ENCODE peak calls at places on chromosomes 13 and 19, in four cellular contexts. One of them, this sample, is unnamed.

GRCh38 chr19:52689804-52690394 is 44.9 kb downstream of the ZNF611 start:
- DNase-seq in neuronal stem cell: no peak
- DNase-seq in mesendoderm: peak
- DNase-seq in IMR-90: no peak
- DNase-seq in this sample: no peak

GRCh38 chr19:47143322-47144073 is 12.9 kb downstream of the SAE1 start:
- DNase-seq in neuronal stem cell: no peak
- DNase-seq in mesendoderm: no peak
- DNase-seq in IMR-90: no peak
- DNase-seq in this sample: no peak

GRCh38 chr19:3094638-3095374 is 644 bp downstream of the GNA11 start:
- DNase-seq in neuronal stem cell: no peak
- DNase-seq in mesendoderm: no peak
- DNase-seq in IMR-90: peak
- DNase-seq in this sample: peak

GRCh38 chr19:44608391-44608821 is 5.0 kb upstream of the IGSF23 start:
- DNase-seq in neuronal stem cell: no peak
- DNase-seq in mesendoderm: no peak
- DNase-seq in IMR-90: peak
- DNase-seq in this sample: peak

GRCh38 chr19:21233691-21234090 is 91.9 kb downstream of the ZNF431 start:
- DNase-seq in neuronal stem cell: no peak
- DNase-seq in mesendoderm: no peak
- DNase-seq in IMR-90: no peak
- DNase-seq in this sample: no peak

GRCh38 chr19:8397746-8398721 is 7.9 kb downstream of the RAB11B start:
- DNase-seq in neuronal stem cell: no peak
- DNase-seq in mesendoderm: no peak
- DNase-seq in IMR-90: no peak
- DNase-seq in this sample: no peak

GRCh38 chr13:28440774-28441532 is 54.0 kb downstream of the FLT1 start:
- DNase-seq in neuronal stem cell: no peak
- DNase-seq in mesendoderm: no peak
- DNase-seq in IMR-90: no peak
- DNase-seq in this sample: no peak

GRCh38 chr19:13797870-13798269 is 2.6 kb downstream of the ZSWIM4 start:
- DNase-seq in neuronal stem cell: no peak
- DNase-seq in mesendoderm: no peak
- DNase-seq in IMR-90: peak
- DNase-seq in this sample: no peak

GRCh38 chr13:43377955-43378354 is 354.6 kb downstream of the DNAJC15 start:
- DNase-seq in neuronal stem cell: no peak
- DNase-seq in mesendoderm: no peak
- DNase-seq in IMR-90: peak
- DNase-seq in this sample: no peak

GRCh38 chr19:55377356-55378131 is 918 bp downstream of the TMEM190 start:
- DNase-seq in neuronal stem cell: no peak
- DNase-seq in mesendoderm: no peak
- DNase-seq in IMR-90: no peak
- DNase-seq in this sample: no peak

GRCh38 chr19:11887247-11887617 is 350 bp upstream of the ZNF69 start:
- DNase-seq in neuronal stem cell: no peak
- DNase-seq in mesendoderm: peak
- DNase-seq in IMR-90: no peak
- DNase-seq in this sample: no peak

GRCh38 chr13:100872761-100873160 is 198.2 kb upstream of the TMTC4 start:
- DNase-seq in neuronal stem cell: no peak
- DNase-seq in mesendoderm: no peak
- DNase-seq in IMR-90: peak
- DNase-seq in this sample: peak

GRCh38 chr19:30236006-30236405 is 136.2 kb upstream of the ZNF536 start:
- DNase-seq in neuronal stem cell: no peak
- DNase-seq in mesendoderm: no peak
- DNase-seq in IMR-90: no peak
- DNase-seq in this sample: no peak

GRCh38 chr19:52297601-52298358 is 811 bp downstream of the ZNF480 start:
- DNase-seq in neuronal stem cell: peak
- DNase-seq in mesendoderm: no peak
- DNase-seq in IMR-90: peak
- DNase-seq in this sample: peak

GRCh38 chr13:100542546-100543156 is 45.9 kb downstream of the GGACT start:
- DNase-seq in neuronal stem cell: no peak
- DNase-seq in mesendoderm: no peak
- DNase-seq in IMR-90: peak
- DNase-seq in this sample: peak

GRCh38 chr13:60654405-60654804 is 257.4 kb downstream of the TDRD3 start:
- DNase-seq in neuronal stem cell: no peak
- DNase-seq in mesendoderm: peak
- DNase-seq in IMR-90: no peak
- DNase-seq in this sample: peak

GRCh38 chr13:76489299-76489698 is 396.9 kb downstream of the KCTD12 start:
- DNase-seq in neuronal stem cell: no peak
- DNase-seq in mesendoderm: no peak
- DNase-seq in IMR-90: no peak
- DNase-seq in this sample: no peak

GRCh38 chr13:38607136-38607535 is 79.7 kb upstream of the FREM2 start:
- DNase-seq in neuronal stem cell: no peak
- DNase-seq in mesendoderm: peak
- DNase-seq in IMR-90: no peak
- DNase-seq in this sample: no peak

GRCh38 chr13:34322416-34323074 is 504.6 kb downstream of the RFC3 start:
- DNase-seq in neuronal stem cell: no peak
- DNase-seq in mesendoderm: no peak
- DNase-seq in IMR-90: no peak
- DNase-seq in this sample: no peak

GRCh38 chr19:44576843-44577565 is 36.4 kb upstream of the IGSF23 start:
- DNase-seq in neuronal stem cell: no peak
- DNase-seq in mesendoderm: peak
- DNase-seq in IMR-90: peak
- DNase-seq in this sample: peak

GRCh38 chr19:15869873-15870272 is 28.0 kb downstream of the CYP4F2 start:
- DNase-seq in neuronal stem cell: no peak
- DNase-seq in mesendoderm: no peak
- DNase-seq in IMR-90: no peak
- DNase-seq in this sample: no peak

GRCh38 chr13:93305886-93306285 is 79.3 kb downstream of the GPC6 start:
- DNase-seq in neuronal stem cell: no peak
- DNase-seq in mesendoderm: no peak
- DNase-seq in IMR-90: peak
- DNase-seq in this sample: no peak

GRCh38 chr19:6730153-6730804 is 7.1 kb downstream of the GPR108 start:
- DNase-seq in neuronal stem cell: no peak
- DNase-seq in mesendoderm: peak
- DNase-seq in IMR-90: no peak
- DNase-seq in this sample: no peak

GRCh38 chr13:34174671-34175145 is 356.8 kb downstream of the RFC3 start:
- DNase-seq in neuronal stem cell: no peak
- DNase-seq in mesendoderm: no peak
- DNase-seq in IMR-90: peak
- DNase-seq in this sample: peak

GRCh38 chr13:35598790-35599369 is 122.4 kb upstream of the MAB21L1 start:
- DNase-seq in neuronal stem cell: no peak
- DNase-seq in mesendoderm: no peak
- DNase-seq in IMR-90: peak
- DNase-seq in this sample: peak

GRCh38 chr13:30256713-30257432 is 50.5 kb downstream of the KATNAL1 start:
- DNase-seq in neuronal stem cell: no peak
- DNase-seq in mesendoderm: peak
- DNase-seq in IMR-90: no peak
- DNase-seq in this sample: peak

GRCh38 chr19:5339470-5339949 is 1.1 kb downstream of the PTPRS start:
- DNase-seq in neuronal stem cell: no peak
- DNase-seq in mesendoderm: no peak
- DNase-seq in IMR-90: no peak
- DNase-seq in this sample: no peak
- H3K18ac ChIP-seq in neuronal stem cell: peak
- H3K18ac ChIP-seq in mesendoderm: peak
- H3K18ac ChIP-seq in IMR-90: peak
- H3K18ac ChIP-seq in this sample: no peak

GRCh38 chr19:932647-933552 is 7.1 kb downstream of the ARID3A start:
- DNase-seq in neuronal stem cell: no peak
- DNase-seq in mesendoderm: no peak
- DNase-seq in IMR-90: peak
- DNase-seq in this sample: peak
- H2BK120ac ChIP-seq in neuronal stem cell: no peak
- H2BK120ac ChIP-seq in mesendoderm: no peak
- H2BK120ac ChIP-seq in IMR-90: peak
- H2BK120ac ChIP-seq in this sample: peak

GRCh38 chr19:17703823-17704463 is 15.3 kb upstream of the MAP1S start:
- DNase-seq in neuronal stem cell: no peak
- DNase-seq in mesendoderm: peak
- DNase-seq in IMR-90: peak
- DNase-seq in this sample: no peak

GRCh38 chr19:17711851-17712250 is 7.4 kb upstream of the MAP1S start:
- DNase-seq in neuronal stem cell: no peak
- DNase-seq in mesendoderm: no peak
- DNase-seq in IMR-90: no peak
- DNase-seq in this sample: no peak

DNA sequence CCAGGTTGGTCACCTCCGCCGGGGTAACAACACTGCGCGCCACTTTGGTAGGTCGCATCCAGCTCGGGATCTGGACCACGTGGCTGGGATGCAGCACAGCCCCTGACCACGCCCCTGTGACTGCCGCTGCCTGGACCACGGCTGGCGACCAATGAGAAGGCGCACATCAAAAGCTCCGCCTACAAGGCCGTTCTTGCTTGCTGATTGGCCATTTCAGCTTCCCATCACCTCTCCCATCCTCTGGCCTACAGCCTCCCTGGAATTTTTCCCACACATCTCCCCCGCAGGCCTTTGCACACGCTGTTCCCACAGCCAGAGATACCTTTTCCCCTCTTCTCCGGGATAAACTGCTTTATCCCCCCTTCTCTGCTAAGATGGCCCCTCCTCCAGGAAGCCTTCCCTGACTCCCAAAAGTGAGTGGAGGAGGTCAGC is 12.5 kb upstream of the MAP1S start:
- DNase-seq in neuronal stem cell: no peak
- DNase-seq in mesendoderm: peak
- DNase-seq in IMR-90: peak
- DNase-seq in this sample: no peak
- H3K18ac ChIP-seq in neuronal stem cell: peak
- H3K18ac ChIP-seq in mesendoderm: no peak
- H3K18ac ChIP-seq in IMR-90: no peak
- H3K18ac ChIP-seq in this sample: no peak

GRCh38 chr19:49929611-49930482 is 543 bp upstream of the NUP62 start:
- DNase-seq in neuronal stem cell: peak
- DNase-seq in mesendoderm: peak
- DNase-seq in IMR-90: peak
- DNase-seq in this sample: peak
- H2BK120ac ChIP-seq in neuronal stem cell: peak
- H2BK120ac ChIP-seq in mesendoderm: no peak
- H2BK120ac ChIP-seq in IMR-90: peak
- H2BK120ac ChIP-seq in this sample: peak

GRCh38 chr13:50081106-50081898 is 66.1 kb downstream of the KCNRG start:
- DNase-seq in neuronal stem cell: no peak
- DNase-seq in mesendoderm: peak
- DNase-seq in IMR-90: no peak
- DNase-seq in this sample: peak
- H3K18ac ChIP-seq in neuronal stem cell: peak
- H3K18ac ChIP-seq in mesendoderm: peak
- H3K18ac ChIP-seq in IMR-90: peak
- H3K18ac ChIP-seq in this sample: peak

GRCh38 chr13:49996166-49996915 is 501 bp upstream of the TRIM13 start:
- DNase-seq in neuronal stem cell: peak
- DNase-seq in mesendoderm: peak
- DNase-seq in IMR-90: peak
- DNase-seq in this sample: peak
- H2BK120ac ChIP-seq in neuronal stem cell: peak
- H2BK120ac ChIP-seq in mesendoderm: no peak
- H2BK120ac ChIP-seq in IMR-90: peak
- H2BK120ac ChIP-seq in this sample: peak

GRCh38 chr13:113545455-113545930 is 39.1 kb upstream of the TFDP1 start:
- DNase-seq in neuronal stem cell: no peak
- DNase-seq in mesendoderm: peak
- DNase-seq in IMR-90: peak
- DNase-seq in this sample: peak

GRCh38 chr13:113544071-113544891 is 40.3 kb upstream of the TFDP1 start:
- DNase-seq in neuronal stem cell: no peak
- DNase-seq in mesendoderm: no peak
- DNase-seq in IMR-90: no peak
- DNase-seq in this sample: no peak

GRCh38 chr13:113546571-113547247 is 37.8 kb upstream of the TFDP1 start:
- DNase-seq in neuronal stem cell: no peak
- DNase-seq in mesendoderm: no peak
- DNase-seq in IMR-90: peak
- DNase-seq in this sample: no peak

GRCh38 chr13:113545931-113546516 is 38.5 kb upstream of the TFDP1 start:
- DNase-seq in neuronal stem cell: no peak
- DNase-seq in mesendoderm: no peak
- DNase-seq in IMR-90: no peak
- DNase-seq in this sample: no peak

DNA sequence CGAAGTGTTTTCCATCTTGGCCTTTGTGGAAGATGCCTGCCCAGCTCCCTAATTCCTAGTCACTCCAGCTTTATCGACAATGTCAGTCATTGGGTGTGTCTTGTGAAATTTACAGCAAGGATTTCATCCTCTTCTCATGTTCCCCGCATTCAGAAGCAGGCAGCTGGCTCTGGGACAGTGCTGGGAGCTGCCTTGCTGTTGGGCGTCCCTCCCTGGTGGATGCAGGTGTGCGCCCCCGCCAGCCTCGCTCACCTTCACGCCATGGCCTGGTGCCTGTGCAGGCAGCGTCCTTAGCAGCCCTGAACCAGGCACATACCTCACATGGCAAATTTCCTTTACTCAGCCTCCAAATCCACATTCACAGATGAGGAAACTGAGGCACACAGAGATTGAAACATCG is 39.7 kb upstream of the TFDP1 start:
- DNase-seq in neuronal stem cell: no peak
- DNase-seq in mesendoderm: no peak
- DNase-seq in IMR-90: no peak
- DNase-seq in this sample: no peak
- H3K18ac ChIP-seq in neuronal stem cell: peak
- H3K18ac ChIP-seq in mesendoderm: no peak
- H3K18ac ChIP-seq in IMR-90: no peak
- H3K18ac ChIP-seq in this sample: no peak

GRCh38 chr19:19459707-19460251 is 54.3 kb downstream of the GATAD2A start:
- DNase-seq in neuronal stem cell: no peak
- DNase-seq in mesendoderm: no peak
- DNase-seq in IMR-90: peak
- DNase-seq in this sample: peak
- H2BK120ac ChIP-seq in neuronal stem cell: no peak
- H2BK120ac ChIP-seq in mesendoderm: no peak
- H2BK120ac ChIP-seq in IMR-90: peak
- H2BK120ac ChIP-seq in this sample: peak

This sample was measured in mesenchymal stem cell.